ENCODE peak calls at places on chromosomes 6 and 20, in four cellular contexts. W is germinal center; Y is CD4-positive, alpha-beta T cell; O is activated T-cell treated with anti-CD3 and anti-CD28 coated beads, Interleukin-2, amount 50 U/mL, for 4 hours. U is an unnamed sample.

GRCh38 chr6:99611148-99611547 is 4.5 kb downstream of the PRDM13 start:
- DNase-seq in W (no peak), Y (no peak), O (no peak), U (no peak)

GRCh38 chr6:169271158-169271936 is 17.7 kb upstream of the THBS2 start:
- DNase-seq in W (no peak), Y (no peak), O (no peak), U (no peak)

GRCh38 chr6:10347561-10348327 is 67.1 kb downstream of the TFAP2A start:
- DNase-seq in W (no peak), Y (no peak), O (no peak), U (no peak)

GRCh38 chr20:49505518-49505917 is 23.1 kb upstream of the KCNB1 start:
- DNase-seq in W (no peak), Y (no peak), O (no peak), U (no peak)

GRCh38 chr20:32911355-32911754 is 52.6 kb downstream of the EFCAB8 start:
- DNase-seq in W (no peak), Y (no peak), O (no peak), U (no peak)

GRCh38 chr6:47073125-47074110 is 31.3 kb upstream of the ADGRF1 start:
- DNase-seq in W (peak; percentile 11), Y (no peak), O (no peak), U (no peak)

GRCh38 chr6:107652526-107653182 is 162.7 kb downstream of the SOBP start:
- DNase-seq in W (no peak), Y (no peak), O (no peak), U (no peak)

GRCh38 chr6:133689863-133690262 is 199.1 kb upstream of the TCF21 start:
- DNase-seq in W (no peak), Y (no peak), O (no peak), U (no peak)

GRCh38 chr20:13525225-13525940 is 113.3 kb downstream of the TASP1 start:
- DNase-seq in W (no peak), Y (no peak), O (no peak), U (no peak)

GRCh38 chr6:111843347-111844147 is 29.7 kb downstream of the FYN start:
- DNase-seq in W (no peak), Y (peak; percentile 67), O (peak; percentile 53), U (peak; percentile 38)

GRCh38 chr20:19889011-19889953 is 127.9 kb upstream of the NAA20 start:
- DNase-seq in W (no peak), Y (no peak), O (no peak), U (no peak)

GRCh38 chr6:140987364-140988135 is 1145.2 kb upstream of the GJE1 start:
- DNase-seq in W (no peak), Y (no peak), O (no peak), U (no peak)

GRCh38 chr20:19628570-19629134 is 129.4 kb upstream of the RIN2 start:
- DNase-seq in W (peak; percentile 71), Y (no peak), O (no peak), U (no peak)

GRCh38 chr6:11362481-11363018 is 130.1 kb upstream of the NEDD9 start:
- DNase-seq in W (no peak), Y (no peak), O (no peak), U (no peak)

GRCh38 chr6:132003516-132004178 is 52.5 kb upstream of the CCN2 start:
- DNase-seq in W (no peak), Y (no peak), O (no peak), U (no peak)

GRCh38 chr20:25480797-25481196 is 73.3 kb downstream of the GINS1 start:
- DNase-seq in W (no peak), Y (no peak), O (no peak), U (no peak)

GRCh38 chr20:11261533-11262000 is 587.8 kb upstream of the JAG1 start:
- DNase-seq in W (no peak), Y (no peak), O (no peak), U (no peak)

GRCh38 chr20:62723351-62723750 is 14.7 kb downstream of the NTSR1 start:
- DNase-seq in W (no peak), Y (no peak), O (no peak), U (no peak)

GRCh38 chr6:26408828-26409730 is 7.0 kb downstream of the BTN3A1 start:
- DNase-seq in W (no peak), Y (no peak), O (no peak), U (no peak)

GRCh38 chr6:45477785-45478184 is 100.1 kb upstream of the SUPT3H start:
- DNase-seq in W (no peak), Y (no peak), O (no peak), U (no peak)

GRCh38 chr6:51028271-51028670 is 209.6 kb downstream of the TFAP2B start:
- DNase-seq in W (no peak), Y (no peak), O (no peak), U (no peak)

GRCh38 chr6:108735991-108736345 is 112.3 kb upstream of the ARMC2 start:
- DNase-seq in W (no peak), Y (no peak), O (no peak), U (no peak)

GRCh38 chr6:168129292-168130167 is 50.5 kb upstream of the FRMD1 start:
- DNase-seq in W (no peak), Y (no peak), O (no peak), U (no peak)